ENCODE peak calls at places on chromosomes 7 and 10, in five cellular contexts. N is A549, G is thoracic aorta, R is astrocyte of the spinal cord, A is mucosa of descending colon. Q is an unnamed sample.
A peak's percentile ranks its signal among the peaks of the same experiment; 100 is the strongest.

GRCh38 chr7:38858281-38858884 is 50.6 kb downstream of the VPS41 start:
- DNase-seq in N (no peak), G (no peak), R (peak; percentile 50), A (no peak), Q (peak; percentile 70)

GRCh38 chr7:154480817-154481216 is 428.6 kb downstream of the DPP6 start:
- DNase-seq in N (no peak), G (no peak), R (no peak), A (no peak), Q (no peak)

GRCh38 chr10:90288403-90288933 is 569.4 kb downstream of the HTR7 start:
- DNase-seq in N (no peak), G (no peak), R (peak; percentile 74), A (no peak), Q (peak; percentile 4)

GRCh38 chr10:24315211-24315610 is 106.3 kb downstream of the KIAA1217 start:
- DNase-seq in N (no peak), G (no peak), R (no peak), A (no peak), Q (no peak)

GRCh38 chr7:17403996-17404395 is 105.5 kb downstream of the AHR start:
- DNase-seq in N (no peak), G (no peak), R (no peak), A (no peak), Q (no peak)

GRCh38 chr7:142603870-142604448 is 145.3 kb upstream of the PRSS1 start:
- DNase-seq in N (peak; percentile 57), G (no peak), R (peak; percentile 66), A (peak; percentile 69), Q (peak; percentile 27)

GRCh38 chr7:6444516-6445269 is 3.1 kb downstream of the DAGLB start:
- DNase-seq in N (no peak), G (no peak), R (no peak), A (no peak), Q (no peak)

GRCh38 chr7:143015926-143016490 is 10.9 kb downstream of the OR9A2 start:
- DNase-seq in N (no peak), G (no peak), R (peak; percentile 33), A (no peak), Q (no peak)

GRCh38 chr7:98335411-98335977 is 54.0 kb downstream of the BRI3 start:
- DNase-seq in N (no peak), G (no peak), R (no peak), A (no peak), Q (no peak)

GRCh38 chr7:16926283-16926682 is 44.5 kb upstream of the AGR3 start:
- DNase-seq in N (no peak), G (no peak), R (peak; percentile 69), A (peak; percentile 67), Q (no peak)

GRCh38 chr10:77925795-77926565 is 575 bp downstream of the DLG5 start:
- DNase-seq in N (no peak), G (no peak), R (peak; percentile 22), A (peak; percentile 70), Q (peak; percentile 38)

GRCh38 chr7:39056153-39056552 is 78.4 kb downstream of the POU6F2 start:
- DNase-seq in N (no peak), G (no peak), R (no peak), A (no peak), Q (no peak)

GRCh38 chr10:48302515-48303476 is 3.7 kb upstream of the MAPK8 start:
- DNase-seq in N (no peak), G (no peak), R (no peak), A (no peak), Q (no peak)

GRCh38 chr7:120554960-120555571 is 282.1 kb downstream of the KCND2 start:
- DNase-seq in N (peak; percentile 7), G (no peak), R (peak; percentile 67), A (peak; percentile 44), Q (peak; percentile 61)

GRCh38 chr7:125033506-125033905 is 103.9 kb upstream of the POT1 start:
- DNase-seq in N (no peak), G (no peak), R (no peak), A (no peak), Q (no peak)

GRCh38 chr7:74355091-74355490 is 65.9 kb downstream of the CLIP2 start:
- DNase-seq in N (peak; percentile 47), G (peak; percentile 13), R (peak; percentile 87), A (peak; percentile 13), Q (no peak)

GRCh38 chr7:80070391-80070790 is 64.2 kb upstream of the GNAI1 start:
- DNase-seq in N (no peak), G (no peak), R (no peak), A (no peak), Q (no peak)

GRCh38 chr7:104130726-104131125 is 77.1 kb downstream of the ORC5 start:
- DNase-seq in N (no peak), G (no peak), R (no peak), A (no peak), Q (no peak)

GRCh38 chr7:132611056-132611455 is 34.8 kb upstream of the PLXNA4 start:
- DNase-seq in N (no peak), G (no peak), R (no peak), A (no peak), Q (no peak)

GRCh38 chr7:38274493-38274892 is 1.1 kb upstream of the TARP start:
- DNase-seq in N (no peak), G (no peak), R (no peak), A (no peak), Q (no peak)

GRCh38 chr7:31043035-31043434 is 9.1 kb upstream of the ADCYAP1R1 start:
- DNase-seq in N (no peak), G (no peak), R (no peak), A (no peak), Q (no peak)

GRCh38 chr7:73774923-73775322 is 4.9 kb upstream of the CLDN3 start:
- DNase-seq in N (no peak), G (no peak), R (no peak), A (no peak), Q (no peak)

GRCh38 chr10:11798862-11799735 is 24.1 kb upstream of the PROSER2 start:
- DNase-seq in N (no peak), G (no peak), R (no peak), A (no peak), Q (no peak)

GRCh38 chr10:129272859-129273258 is 194.2 kb upstream of the MGMT start:
- DNase-seq in N (no peak), G (no peak), R (no peak), A (no peak), Q (no peak)

GRCh38 chr10:100148353-100149211 is 37.2 kb downstream of the ERLIN1 start:
- DNase-seq in N (peak; percentile 11), G (no peak), R (peak; percentile 17), A (no peak), Q (no peak)

GRCh38 chr7:18458830-18459229 is 36.7 kb upstream of the HDAC9 start:
- DNase-seq in N (no peak), G (no peak), R (peak; percentile 14), A (no peak), Q (no peak)

GRCh38 chr10:15808204-15808797 is 52.0 kb downstream of the MINDY3 start:
- DNase-seq in N (no peak), G (no peak), R (no peak), A (no peak), Q (no peak)

GRCh38 chr10:8043569-8044306 is 10.8 kb upstream of the GATA3 start:
- DNase-seq in N (no peak), G (no peak), R (no peak), A (no peak), Q (no peak)

GRCh38 chr7:116616555-116617059 is 55.4 kb upstream of the MET start:
- DNase-seq in N (no peak), G (no peak), R (peak; percentile 58), A (no peak), Q (no peak)

GRCh38 chr7:87933953-87934698 is at the start of gene ADAM22:
- DNase-seq in N (peak; percentile 39), G (peak; percentile 56), R (peak; percentile 89), A (peak; percentile 87), Q (peak; percentile 74)

GRCh38 chr10:62496925-62497324 is 122.8 kb downstream of the ZNF365 start:
- DNase-seq in N (no peak), G (no peak), R (no peak), A (no peak), Q (no peak)

GRCh38 chr10:62491597-62491996 is 117.4 kb downstream of the ZNF365 start:
- DNase-seq in N (no peak), G (no peak), R (no peak), A (no peak), Q (no peak)

GRCh38 chr10:62492870-62493180 is 118.7 kb downstream of the ZNF365 start:
- DNase-seq in N (no peak), G (no peak), R (no peak), A (peak; percentile 2), Q (no peak)

GRCh38 chr10:62492012-62492869 is 118.1 kb downstream of the ZNF365 start:
- DNase-seq in N (no peak), G (no peak), R (peak; percentile 14), A (no peak), Q (peak; percentile 31)
- TF ChIP-seq CTCF in N (peak; percentile 52), G (no peak), R (peak; percentile 65), A (no peak), Q (peak; percentile 60)

DNA sequence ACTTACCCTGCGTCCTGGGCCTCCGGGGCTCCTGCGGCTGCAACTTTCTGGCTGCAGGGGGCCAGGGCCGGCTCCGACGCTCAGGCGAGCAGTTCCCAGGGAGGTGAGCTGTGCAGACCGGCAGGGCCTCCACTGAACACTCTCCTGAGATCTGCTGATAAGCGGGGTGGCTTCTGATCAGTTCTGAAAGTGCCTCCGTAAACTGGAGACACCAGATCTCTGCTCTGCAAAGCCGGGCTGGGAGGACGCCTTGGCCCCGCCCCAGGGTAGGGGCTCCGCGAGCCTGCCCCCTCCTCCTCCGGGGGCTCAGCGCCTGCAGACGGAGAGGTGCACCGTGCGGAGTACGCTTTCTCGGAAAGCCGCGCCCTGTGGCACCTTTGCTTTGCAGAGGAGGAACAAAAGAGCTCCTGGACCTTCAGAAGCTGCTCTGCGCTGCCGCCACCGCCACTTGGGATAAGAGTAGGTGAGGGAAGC is 141.3 kb upstream of the VKORC1L1 start:
- DNase-seq in N (no peak), G (no peak), R (peak; percentile 16), A (peak; percentile 42), Q (no peak)
- H3K4me3 ChIP-seq in N (no peak overlapping the region), G (peak overlapping the region; percentile 11), R (peak overlapping the region; percentile 35), A (no peak overlapping the region), Q (no peak overlapping the region)

GRCh38 chr10:18599392-18599791 is 52.0 kb downstream of the NSUN6 start:
- DNase-seq in N (no peak), G (no peak), R (no peak), A (no peak), Q (no peak)

GRCh38 chr10:18594574-18595156 is 56.7 kb downstream of the NSUN6 start:
- DNase-seq in N (no peak), G (no peak), R (no peak), A (peak; percentile 30), Q (no peak)
- TF ChIP-seq CTCF in N (peak; percentile 51), G (no peak), R (peak; percentile 28), A (no peak), Q (peak; percentile 17)

DNA sequence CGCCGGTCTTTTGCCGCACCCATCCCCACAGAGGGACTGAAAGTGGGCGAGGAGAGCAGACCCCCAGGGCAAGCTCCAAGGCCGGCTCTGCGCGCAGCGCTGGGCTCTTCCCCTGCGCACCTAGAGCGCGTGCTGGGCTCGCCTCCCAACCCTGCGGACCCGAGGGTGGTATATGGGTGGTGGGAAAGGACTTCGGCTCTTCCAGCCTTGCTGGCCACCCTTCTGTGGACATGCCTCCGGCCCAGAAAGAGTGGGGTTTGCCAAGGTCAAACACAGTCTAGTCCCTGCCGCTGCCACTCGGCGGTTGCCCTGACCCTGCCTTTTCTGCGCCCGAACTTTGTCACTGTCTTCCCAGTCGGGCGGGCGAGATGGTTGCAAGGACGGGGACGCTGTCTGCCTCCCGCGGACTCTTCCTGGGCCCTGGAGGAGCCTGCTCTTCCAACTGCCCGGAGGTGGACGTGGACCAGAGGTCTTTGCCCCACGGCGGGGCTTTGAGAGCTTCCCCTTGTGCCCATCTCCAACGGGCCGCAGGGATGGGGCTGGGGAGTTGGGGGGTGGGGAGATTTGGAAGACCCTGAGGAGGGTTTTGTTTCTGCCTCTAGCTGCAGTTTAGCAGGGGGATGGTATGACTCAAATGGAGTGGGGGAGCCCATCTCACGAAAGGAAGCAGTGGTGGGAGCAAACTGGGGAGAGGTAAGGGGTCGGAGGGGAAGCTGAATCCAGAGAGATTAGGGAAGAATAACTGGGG is 1.5 kb downstream of the ADCY1 start:
- DNase-seq in N (no peak), G (no peak), R (no peak), A (no peak), Q (no peak)
- H3K4me3 ChIP-seq in N (peak overlapping the region; percentile 48), G (peak overlapping the region; percentile 56), R (no peak overlapping the region), A (no peak overlapping the region), Q (peak overlapping the region; percentile 60)

Q was measured in LNCaP clone FGC.